ENCODE peak calls at places on chromosomes 6 and 20, in eight cellular contexts. X is GM06990, C is AG04449, D is H9, V is dorsolateral prefrontal cortex, O is AG09309, P is neural crest cell, R is endothelial cell of umbilical vein. Y is an unnamed sample.

GRCh38 chr20:40686434-40686882 is 2.6 kb downstream of the MAFB start:
- DNase-seq in X (no peak), O (no peak), R (peak), D (no peak), V (no peak), P (no peak), C (no peak), Y (no peak)

GRCh38 chr6:75349262-75349984 is 64.8 kb upstream of the TMEM30A start:
- DNase-seq in D (peak), O (no peak), V (no peak), P (peak), C (no peak), R (peak), X (peak), Y (peak)

GRCh38 chr6:143773503-143773902 is 69.6 kb upstream of the LTV1 start:
- DNase-seq in R (no peak), V (no peak), O (no peak), D (no peak), P (no peak), X (no peak), C (no peak), Y (no peak)

GRCh38 chr6:36120539-36120938 is 9.8 kb upstream of the MAPK13 start:
- DNase-seq in C (no peak), R (no peak), P (no peak), X (no peak), O (no peak), V (no peak), D (no peak), Y (no peak)

GRCh38 chr6:121653624-121654008 is 218.2 kb downstream of the GJA1 start:
- DNase-seq in D (no peak), P (no peak), X (no peak), V (no peak), C (no peak), R (no peak), O (no peak), Y (no peak)

GRCh38 chr20:32282461-32282860 is 5.0 kb downstream of the KIF3B start:
- DNase-seq in O (no peak), X (no peak), C (no peak), P (no peak), D (no peak), V (peak), R (no peak), Y (no peak)

GRCh38 chr6:157723376-157723775 is 99.7 kb upstream of the SNX9 start:
- DNase-seq in C (no peak), P (no peak), D (no peak), V (no peak), O (no peak), X (no peak), R (no peak), Y (no peak)

GRCh38 chr6:114049367-114049966 is 78.5 kb upstream of the HDAC2 start:
- DNase-seq in O (no peak), V (no peak), R (no peak), P (no peak), X (no peak), C (no peak), D (no peak), Y (no peak)

GRCh38 chr6:21665101-21665435 is 71.5 kb downstream of the SOX4 start:
- DNase-seq in V (no peak), O (no peak), X (no peak), C (no peak), D (no peak), R (peak), P (no peak), Y (no peak)

GRCh38 chr6:108897371-108897770 is 49.1 kb downstream of the ARMC2 start:
- DNase-seq in C (no peak), D (no peak), V (no peak), O (no peak), X (no peak), R (peak), P (no peak), Y (no peak)

GRCh38 chr20:35954907-35955251 is 577 bp upstream of the SCAND1 start:
- DNase-seq in X (no peak), V (no peak), R (no peak), O (no peak), D (no peak), P (no peak), C (no peak), Y (no peak)

GRCh38 chr20:47551841-47552240 is 50.2 kb downstream of the NCOA3 start:
- DNase-seq in R (no peak), C (no peak), X (no peak), O (no peak), P (no peak), V (no peak), D (no peak), Y (no peak)

DNA sequence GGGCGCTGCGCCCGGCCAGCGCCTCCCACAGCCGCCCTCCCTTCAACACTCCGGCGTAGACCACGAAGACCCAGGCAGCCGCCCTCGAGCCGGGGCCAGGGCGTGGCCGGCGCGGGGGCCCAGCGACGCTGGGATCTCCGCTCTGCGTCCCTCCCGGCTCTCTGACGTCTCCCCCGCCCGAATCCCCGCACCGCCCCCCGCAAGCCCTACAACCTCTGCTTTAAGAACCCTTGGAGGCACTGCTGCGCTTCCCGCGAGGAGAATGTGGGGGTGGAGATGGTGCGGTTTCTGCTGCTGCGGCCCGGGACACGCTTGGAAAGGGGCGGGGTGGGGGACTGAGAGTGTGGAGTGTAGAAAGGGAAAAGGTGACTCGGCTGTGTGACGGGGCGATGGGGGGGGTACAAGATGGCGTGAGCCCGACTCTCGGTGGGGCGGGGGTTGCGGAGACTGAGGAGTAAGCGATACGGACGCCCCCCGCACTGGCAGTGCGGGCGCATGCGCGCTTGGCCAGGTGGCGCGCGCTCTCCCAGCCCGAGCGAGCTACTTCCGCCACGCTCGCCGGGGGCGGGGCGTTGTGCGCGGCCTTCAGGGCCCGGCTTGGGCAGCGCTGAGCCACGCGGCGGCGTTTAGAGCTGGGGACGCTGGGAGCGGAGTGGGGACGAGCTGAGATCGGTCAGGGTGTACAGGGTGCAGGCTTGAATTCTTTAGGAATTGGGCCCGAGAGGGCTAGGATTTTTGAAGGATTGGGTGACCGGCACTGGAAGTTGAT is at the start of gene SUPT3H:
- DNase-seq in O (peak), X (peak), P (peak), D (peak), V (peak), R (peak), C (peak), Y (peak)
- TF ChIP-seq CTCF in O (peak), X (peak), P (peak), D (peak), V (peak), R (peak), C (peak), Y (no peak)

GRCh38 chr6:7917729-7918128 is 7.1 kb upstream of the TXNDC5 start:
- DNase-seq in P (no peak), D (no peak), V (no peak), C (no peak), R (no peak), O (no peak), X (no peak), Y (no peak)

GRCh38 chr6:7916959-7917358 is 6.4 kb upstream of the TXNDC5 start:
- DNase-seq in D (no peak), V (no peak), R (no peak), C (no peak), O (no peak), P (no peak), X (peak), Y (no peak)

GRCh38 chr6:7919871-7920270 is 9.3 kb upstream of the TXNDC5 start:
- DNase-seq in V (no peak), C (no peak), O (no peak), X (no peak), P (no peak), R (no peak), D (no peak), Y (peak)

GRCh38 chr6:7920425-7920824 is 9.8 kb upstream of the TXNDC5 start:
- DNase-seq in O (no peak), C (no peak), V (no peak), D (no peak), R (no peak), X (no peak), P (no peak), Y (no peak)

DNA sequence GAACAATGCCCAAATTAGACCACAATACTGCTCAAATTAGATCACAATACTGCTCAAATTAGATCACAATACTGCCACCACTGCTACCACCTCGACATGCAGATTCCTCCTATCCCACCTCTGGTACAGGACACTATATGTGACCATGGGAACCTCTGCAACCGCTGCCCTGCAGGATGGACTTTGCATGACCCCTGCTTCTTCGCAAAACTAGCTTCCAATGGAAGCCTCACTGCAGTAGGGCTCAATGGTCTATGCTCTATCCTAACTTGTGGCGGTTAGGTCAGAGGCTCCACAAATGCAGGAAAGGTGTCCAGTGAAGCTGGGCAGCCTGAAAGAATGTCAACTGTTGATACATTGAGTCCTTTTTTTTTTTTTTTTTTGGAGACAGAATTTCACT is 7.8 kb upstream of the TXNDC5 start:
- DNase-seq in O (no peak), C (no peak), X (no peak), D (no peak), P (no peak), V (no peak), R (no peak), Y (no peak)
- TF ChIP-seq CTCF in O (no peak), C (no peak), X (no peak), D (no peak), P (no peak), V (no peak), R (no peak), Y (no peak)

DNA sequence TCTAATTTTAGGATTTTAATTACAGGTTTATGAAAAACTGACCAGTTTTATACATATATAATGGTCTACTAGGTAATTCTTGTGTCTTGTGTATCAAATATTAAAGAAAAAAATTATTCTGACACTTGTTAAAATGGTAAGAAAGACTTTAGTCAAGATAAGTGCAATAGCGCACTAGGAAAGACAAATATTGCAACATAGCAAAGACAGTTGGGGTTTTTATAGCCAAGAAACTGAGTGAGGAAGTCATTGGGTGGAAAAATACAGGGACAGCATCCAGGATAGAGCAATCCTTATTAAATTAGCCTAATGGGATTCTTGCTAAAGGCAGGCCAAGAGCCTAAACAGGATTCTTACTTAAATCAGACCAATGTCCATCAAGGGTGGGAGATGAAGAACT is 71.1 kb downstream of the ROS1 start:
- DNase-seq in V (no peak), O (no peak), C (no peak), X (no peak), R (no peak), D (no peak), P (no peak), Y (no peak)
- TF ChIP-seq CTCF in V (no peak), O (no peak), C (no peak), X (no peak), R (no peak), D (no peak), P (no peak), Y (no peak)

DNA sequence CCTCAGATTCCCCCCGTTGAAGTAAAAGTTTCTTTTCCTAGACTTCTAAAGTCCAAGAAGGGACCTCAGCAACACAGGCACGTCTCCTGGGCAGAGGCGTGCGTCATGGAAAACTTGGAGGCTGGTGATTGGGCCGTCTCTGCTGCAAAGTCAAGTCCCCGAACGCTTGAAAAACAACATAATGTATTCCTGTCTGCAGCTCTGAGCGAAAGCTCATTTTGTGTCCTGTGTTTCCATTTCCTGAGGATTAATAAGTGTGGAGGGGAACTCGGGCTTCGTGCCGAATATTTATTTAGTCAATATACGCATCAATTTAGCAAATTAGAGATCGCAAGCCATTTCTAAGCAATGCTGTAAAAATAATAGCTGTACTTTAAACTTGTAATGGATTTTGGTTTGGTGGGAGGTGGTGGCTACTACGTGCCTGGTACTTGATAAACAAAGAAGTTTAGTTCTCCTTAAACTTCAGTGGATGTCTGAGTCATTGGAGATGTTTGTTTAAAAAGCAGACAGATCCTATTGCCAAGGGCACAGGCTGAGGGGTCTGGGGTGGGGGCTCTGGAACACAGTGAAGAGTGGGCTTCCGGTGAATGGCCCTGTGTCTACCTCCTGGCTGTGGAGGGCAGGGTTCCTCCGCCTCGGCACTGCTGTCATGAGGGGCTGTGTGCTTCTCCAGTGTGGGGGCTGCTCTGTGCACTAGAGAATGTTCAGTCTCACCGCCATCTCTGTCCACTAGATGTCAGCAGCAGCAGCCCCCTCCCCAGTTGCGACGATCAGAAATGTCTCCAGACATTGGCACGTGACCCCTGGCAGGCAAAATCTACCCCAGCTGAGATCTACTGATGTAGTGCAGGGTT is 21.8 kb downstream of the PCK1 start:
- DNase-seq in V (no peak), R (peak), C (no peak), O (no peak), D (peak), X (no peak), P (peak), Y (no peak)
- TF ChIP-seq CTCF in V (peak), R (peak), C (peak), O (peak), D (peak), X (peak), P (peak), Y (no peak)

GRCh38 chr20:52427960-52428359 is 236.4 kb upstream of the ZFP64 start:
- DNase-seq in O (no peak), C (no peak), P (no peak), D (no peak), R (no peak), X (no peak), V (no peak), Y (no peak)
- TF ChIP-seq CTCF in O (no peak), C (no peak), P (no peak), D (no peak), R (no peak), X (no peak), V (no peak), Y (no peak)

Y was measured in mesothelial cell of epicardium.